ENCODE peak calls at places on chromosome 13, in nine cellular contexts. E is Caco-2; V is psoas muscle; U is neural crest cell; I is ovary; X is CD4-positive, alpha-beta T cell; O is adrenal gland; T is BJ; B is dorsolateral prefrontal cortex. N is an unnamed sample.
A peak's percentile ranks its signal among the peaks of the same experiment; 100 is the strongest.

GRCh38 chr13:29577135-29578051 is 18.1 kb downstream of the SLC7A1 start:
- DNase-seq in E (no peak), O (peak; percentile 71), T (no peak), B (no peak), V (no peak), X (no peak), U (no peak), I (no peak), N (no peak)

GRCh38 chr13:30998548-30999140 is 66.2 kb downstream of the TEX26 start:
- DNase-seq in O (peak; percentile 28), T (no peak), X (no peak), U (no peak), I (no peak), V (no peak), B (peak; percentile 52), E (peak; percentile 21), N (no peak)

GRCh38 chr13:85137516-85137915 is 661.7 kb downstream of the SLITRK6 start:
- DNase-seq in I (no peak), V (no peak), U (no peak), X (no peak), B (no peak), E (no peak), O (no peak), T (no peak), N (no peak)

GRCh38 chr13:62014299-62014698 is 598.6 kb upstream of the PCDH20 start:
- DNase-seq in I (no peak), O (no peak), V (no peak), E (peak; percentile 24), T (no peak), U (no peak), X (no peak), B (no peak), N (no peak)

GRCh38 chr13:40981361-40981760 is 37.8 kb downstream of the ELF1 start:
- DNase-seq in V (no peak), U (no peak), I (no peak), O (no peak), B (no peak), X (no peak), E (no peak), T (no peak), N (no peak)

GRCh38 chr13:29573190-29573589 is 22.3 kb downstream of the SLC7A1 start:
- DNase-seq in X (no peak), E (no peak), V (no peak), U (no peak), I (peak; percentile 24), T (no peak), B (no peak), O (peak; percentile 30), N (no peak)

GRCh38 chr13:98262307-98262706 is 85.2 kb upstream of the RNF113B start:
- DNase-seq in I (no peak), X (no peak), B (no peak), O (no peak), E (no peak), U (no peak), T (no peak), V (no peak), N (no peak)

GRCh38 chr13:41428155-41428554 is 29.2 kb upstream of the RGCC start:
- DNase-seq in T (no peak), I (no peak), U (no peak), X (peak; percentile 62), B (no peak), E (no peak), V (no peak), O (no peak), N (no peak)

GRCh38 chr13:32426191-32426980 is 1.5 kb downstream of the N4BP2L1 start:
- DNase-seq in U (no peak), B (no peak), E (no peak), T (no peak), V (no peak), I (no peak), X (peak; percentile 39), O (no peak), N (peak; percentile 40)

GRCh38 chr13:39684531-39685137 is 29.2 kb downstream of the COG6 start:
- DNase-seq in T (peak; percentile 4), E (no peak), I (no peak), V (no peak), X (no peak), B (no peak), O (no peak), U (no peak), N (no peak)

GRCh38 chr13:83325454-83325853 is 556.8 kb downstream of the SLITRK1 start:
- DNase-seq in E (no peak), B (no peak), T (peak; percentile 51), X (no peak), I (no peak), V (no peak), U (no peak), O (no peak), N (no peak)

GRCh38 chr13:24668955-24669354 is 11.3 kb upstream of the ATP12A start:
- DNase-seq in V (no peak), X (no peak), I (no peak), O (no peak), E (no peak), T (no peak), U (no peak), B (no peak), N (no peak)

GRCh38 chr13:97344250-97345175 is 89.5 kb upstream of the RAP2A start:
- DNase-seq in E (peak; percentile 69), B (peak; percentile 79), I (peak; percentile 74), X (no peak), V (peak; percentile 63), O (peak; percentile 68), T (no peak), U (peak; percentile 36), N (no peak)

GRCh38 chr13:90302113-90302512 is 1045.4 kb upstream of the MIR17HG start:
- DNase-seq in E (no peak), O (no peak), X (no peak), U (no peak), I (no peak), T (peak; percentile 21), V (no peak), B (no peak), N (no peak)

GRCh38 chr13:101869553-101869952 is 417.1 kb downstream of the ITGBL1 start:
- DNase-seq in B (no peak), V (no peak), T (peak; percentile 5), O (no peak), I (no peak), E (no peak), U (no peak), X (no peak), N (no peak)

GRCh38 chr13:23790591-23791170 is 98.5 kb downstream of the MIPEP start:
- DNase-seq in X (no peak), B (no peak), U (no peak), O (no peak), E (no peak), I (no peak), V (no peak), T (peak; percentile 95), N (no peak)

GRCh38 chr13:62611343-62611742 is 1195.7 kb upstream of the PCDH20 start:
- DNase-seq in B (no peak), T (no peak), U (no peak), O (no peak), V (no peak), X (no peak), I (no peak), E (no peak), N (no peak)

GRCh38 chr13:34943675-34944634 is 1.9 kb downstream of the NBEA start:
- DNase-seq in T (no peak), E (no peak), B (no peak), O (no peak), U (no peak), I (no peak), X (no peak), V (no peak), N (no peak)

GRCh38 chr13:77330009-77330471 is 3.1 kb upstream of the MYCBP2 start:
- DNase-seq in V (no peak), B (no peak), X (no peak), U (no peak), T (no peak), I (no peak), E (no peak), O (no peak), N (no peak)

GRCh38 chr13:51717786-51718398 is 86.1 kb downstream of the DHRS12 start:
- DNase-seq in O (no peak), X (no peak), V (no peak), I (no peak), B (no peak), T (no peak), U (no peak), E (no peak), N (no peak)

GRCh38 chr13:69565334-69565733 is 542.3 kb upstream of the ATXN8OS start:
- DNase-seq in U (no peak), B (no peak), X (no peak), T (no peak), V (no peak), I (no peak), E (peak; percentile 58), O (no peak), N (no peak)
- TF ChIP-seq CTCF in U (peak; percentile 58), B (no peak), X (no peak), T (no peak), V (no peak), I (no peak), E (peak; percentile 52), O (no peak), N (no peak)

DNA sequence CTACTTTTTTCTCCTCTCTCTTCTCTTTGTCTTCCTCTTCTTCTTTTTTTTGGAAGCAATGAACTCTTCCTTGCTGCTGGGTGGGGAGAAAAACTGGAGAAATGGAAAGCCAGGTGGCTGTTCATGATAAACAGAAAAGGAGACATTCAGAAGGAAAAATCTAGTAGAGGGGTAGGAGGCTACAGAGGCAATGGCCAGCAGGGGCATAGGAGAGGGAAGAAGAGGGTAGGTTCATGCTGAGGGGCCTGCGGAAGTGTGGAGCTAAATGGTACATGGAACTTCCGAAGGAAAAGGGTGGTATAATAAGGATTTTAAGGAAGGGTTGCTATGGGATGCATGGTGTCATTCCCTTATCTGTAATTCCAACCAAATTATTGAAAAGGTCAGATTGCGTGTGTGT is 17.5 kb upstream of the HS6ST3 start:
- DNase-seq in I (no peak), T (no peak), X (no peak), O (no peak), E (no peak), V (no peak), B (no peak), U (no peak), N (no peak)
- TF ChIP-seq CTCF in I (no peak), T (no peak), X (no peak), O (no peak), E (no peak), V (no peak), B (no peak), U (no peak), N (no peak)

GRCh38 chr13:106145997-106146864 is 389.2 kb downstream of the EFNB2 start:
- DNase-seq in V (no peak), O (no peak), X (no peak), I (no peak), T (no peak), U (no peak), B (no peak), E (no peak), N (no peak)
- TF ChIP-seq CTCF in V (no peak), O (no peak), X (no peak), I (no peak), T (no peak), U (peak; percentile 36), B (no peak), E (no peak), N (no peak)

DNA sequence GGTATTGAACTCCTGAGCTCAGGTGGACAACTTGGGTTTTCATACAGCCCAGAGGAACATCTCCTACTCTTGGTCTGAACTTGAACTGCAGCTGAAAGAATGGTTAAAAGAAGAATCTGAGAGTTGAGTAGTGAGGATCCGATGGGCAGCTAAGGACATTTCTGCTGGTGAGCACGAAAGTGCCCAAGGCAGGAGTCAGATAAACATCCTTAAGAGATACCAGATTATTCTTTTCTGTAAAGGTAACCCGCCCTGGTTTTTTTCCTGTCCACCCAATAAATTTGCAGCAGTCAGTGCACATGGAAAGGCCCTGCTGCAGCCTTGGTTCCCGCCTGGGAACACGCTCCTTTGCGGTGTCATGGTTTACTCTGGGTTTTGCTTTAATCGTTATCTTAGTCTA is 78.4 kb upstream of the ARHGEF7 start:
- DNase-seq in O (no peak), B (no peak), E (no peak), V (no peak), U (no peak), X (no peak), T (no peak), I (no peak), N (no peak)
- TF ChIP-seq CTCF in O (no peak), B (no peak), E (no peak), V (no peak), U (no peak), X (no peak), T (no peak), I (no peak), N (no peak)

N was measured in natural killer cell.